ENCODE peak calls at places on chromosomes 1 and 21, in four cellular contexts. I is mesenchymal stem cell; U is CD4-positive, alpha-beta T cell; J is AML-193. S is an unnamed sample.

GRCh38 chr1:85581138-85581801 is 709 bp downstream of the CCN1 start:
- DNase-seq in U (no peak), I (peak; percentile 74), J (no peak), S (no peak)

GRCh38 chr1:192914092-192914491 is 105.3 kb downstream of the RGS2 start:
- DNase-seq in U (no peak), J (no peak), I (peak; percentile 27), S (no peak)

GRCh38 chr1:230368363-230368762 is 57.8 kb downstream of the PGBD5 start:
- DNase-seq in U (no peak), J (no peak), I (peak; percentile 32), S (no peak)

GRCh38 chr1:68168545-68169065 is 63.7 kb downstream of the WLS start:
- DNase-seq in J (no peak), I (no peak), U (no peak), S (no peak)

GRCh38 chr1:57101171-57101570 is 135.4 kb upstream of the C8B start:
- DNase-seq in J (no peak), U (no peak), I (no peak), S (no peak)

GRCh38 chr1:12251442-12251841 is 21.6 kb downstream of the VPS13D start:
- DNase-seq in I (no peak), J (no peak), U (no peak), S (no peak)

GRCh38 chr1:36807262-36807661 is 227.1 kb downstream of the GRIK3 start:
- DNase-seq in J (no peak), I (no peak), U (no peak), S (no peak)

GRCh38 chr1:184641894-184642293 is 112.8 kb downstream of the EDEM3 start:
- DNase-seq in I (no peak), U (no peak), J (no peak), S (no peak)

GRCh38 chr1:192846950-192847349 is 38.1 kb downstream of the RGS2 start:
- DNase-seq in I (no peak), J (no peak), U (no peak), S (no peak)

GRCh38 chr1:3846521-3846920 is 10.5 kb downstream of the CEP104 start:
- DNase-seq in J (no peak), I (no peak), U (no peak), S (no peak)

GRCh38 chr1:241499910-241500309 is 19.6 kb downstream of the FH start:
- DNase-seq in J (peak; percentile 17), I (peak; percentile 44), U (no peak), S (no peak)

GRCh38 chr1:184270556-184270955 is 116.3 kb upstream of the C1orf21 start:
- DNase-seq in U (no peak), J (no peak), I (peak; percentile 12), S (no peak)

GRCh38 chr1:68174173-68175113 is 57.9 kb downstream of the WLS start:
- DNase-seq in I (peak; percentile 91), J (no peak), U (no peak), S (peak; percentile 1)

GRCh38 chr1:63857478-63857877 is 83.7 kb downstream of the ROR1 start:
- DNase-seq in U (no peak), J (no peak), I (no peak), S (no peak)

GRCh38 chr1:227734858-227735780 is at the start of the genes JMJD4 and SNAP47:
- DNase-seq in J (peak; percentile 75), I (peak; percentile 91), U (peak; percentile 90), S (peak; percentile 60)

GRCh38 chr1:15320267-15320666 is 73.2 kb downstream of the FHAD1 start:
- DNase-seq in U (no peak), I (no peak), J (no peak), S (no peak)

GRCh38 chr21:45957986-45958610 is 23.5 kb upstream of the COL6A1 start:
- DNase-seq in I (no peak), U (no peak), J (no peak), S (no peak)

GRCh38 chr21:42737969-42738590 is 84.7 kb downstream of the PDE9A start:
- DNase-seq in U (peak; percentile 26), J (peak; percentile 59), I (peak; percentile 68), S (no peak)

GRCh38 chr1:153400244-153400643 is 9.4 kb upstream of the S100A8 start:
- DNase-seq in J (no peak), U (no peak), I (no peak), S (no peak)

GRCh38 chr1:151701515-151701914 is 15.1 kb downstream of the CELF3 start:
- DNase-seq in U (no peak), I (no peak), J (no peak), S (no peak)

GRCh38 chr1:180231506-180232420 is 1.7 kb downstream of the LHX4 start:
- DNase-seq in U (no peak), J (no peak), I (peak; percentile 53), S (no peak)

GRCh38 chr1:170415734-170416372 is 116.1 kb upstream of the GORAB start:
- DNase-seq in J (no peak), U (no peak), I (no peak), S (no peak)

GRCh38 chr1:225809842-225810578 is at the start of gene EPHX1:
- DNase-seq in J (peak; percentile 69), I (peak; percentile 91), U (peak; percentile 60), S (no peak)

GRCh38 chr1:171210355-171210754 is 25.3 kb downstream of the FMO2 start:
- DNase-seq in U (no peak), J (no peak), I (no peak), S (no peak)

S was measured in esophagus squamous epithelium.